ENCODE peak calls at places on chromosome 4, in four cellular contexts. One of them, this sample, is unnamed.

GRCh38 chr4:15244354-15244753 is 183.5 kb upstream of the C1QTNF7 start:
- DNase-seq in NCI-H524: no peak
- DNase-seq in AG08395: no peak
- DNase-seq in GM12865: no peak
- DNase-seq in this sample: no peak

GRCh38 chr4:36006226-36006625 is 238.1 kb downstream of the ARAP2 start:
- DNase-seq in NCI-H524: no peak
- DNase-seq in AG08395: no peak
- DNase-seq in GM12865: no peak
- DNase-seq in this sample: no peak

GRCh38 chr4:164807611-164808010 is 53.7 kb downstream of the SMIM31 start:
- DNase-seq in NCI-H524: no peak
- DNase-seq in AG08395: no peak
- DNase-seq in GM12865: no peak
- DNase-seq in this sample: no peak

GRCh38 chr4:87807402-87807801 is 8.0 kb downstream of the IBSP start:
- DNase-seq in NCI-H524: no peak
- DNase-seq in AG08395: no peak
- DNase-seq in GM12865: no peak
- DNase-seq in this sample: no peak

GRCh38 chr4:7964890-7965662 is 25.4 kb upstream of the AFAP1 start:
- DNase-seq in NCI-H524: no peak
- DNase-seq in AG08395: peak; percentile 28
- DNase-seq in GM12865: peak; percentile 59
- DNase-seq in this sample: no peak

GRCh38 chr4:37837446-37837845 is 11.0 kb downstream of the PGM2 start:
- DNase-seq in NCI-H524: no peak
- DNase-seq in AG08395: peak; percentile 68
- DNase-seq in GM12865: no peak
- DNase-seq in this sample: no peak

GRCh38 chr4:147830987-147831386 is 99.1 kb downstream of the ARHGAP10 start:
- DNase-seq in NCI-H524: no peak
- DNase-seq in AG08395: peak; percentile 14
- DNase-seq in GM12865: no peak
- DNase-seq in this sample: no peak

GRCh38 chr4:10066704-10067651 is 45.7 kb upstream of the SLC2A9 start:
- DNase-seq in NCI-H524: no peak
- DNase-seq in AG08395: no peak
- DNase-seq in GM12865: no peak
- DNase-seq in this sample: no peak

GRCh38 chr4:53579826-53580225 is 11.5 kb downstream of the LNX1 start:
- DNase-seq in NCI-H524: no peak
- DNase-seq in AG08395: no peak
- DNase-seq in GM12865: no peak
- DNase-seq in this sample: no peak

GRCh38 chr4:24794111-24794860 is 1.1 kb upstream of the SOD3 start:
- DNase-seq in NCI-H524: no peak
- DNase-seq in AG08395: peak; percentile 61
- DNase-seq in GM12865: no peak
- DNase-seq in this sample: no peak

GRCh38 chr4:8132947-8133705 is 25.5 kb downstream of the ABLIM2 start:
- DNase-seq in NCI-H524: no peak
- DNase-seq in AG08395: no peak
- DNase-seq in GM12865: no peak
- DNase-seq in this sample: no peak

GRCh38 chr4:80173387-80173786 is 23.9 kb upstream of the PRDM8 start:
- DNase-seq in NCI-H524: no peak
- DNase-seq in AG08395: peak; percentile 83
- DNase-seq in GM12865: peak; percentile 71
- DNase-seq in this sample: no peak

GRCh38 chr4:173489514-173489913 is 40.5 kb downstream of the HAND2 start:
- DNase-seq in NCI-H524: no peak
- DNase-seq in AG08395: peak; percentile 54
- DNase-seq in GM12865: no peak
- DNase-seq in this sample: no peak

GRCh38 chr4:140754918-140755810 is 1.0 kb downstream of the TBC1D9 start:
- DNase-seq in NCI-H524: peak; percentile 14
- DNase-seq in AG08395: no peak
- DNase-seq in GM12865: no peak
- DNase-seq in this sample: no peak

GRCh38 chr4:25070512-25070911 is 39.8 kb upstream of the LGI2 start:
- DNase-seq in NCI-H524: no peak
- DNase-seq in AG08395: no peak
- DNase-seq in GM12865: no peak
- DNase-seq in this sample: no peak

GRCh38 chr4:71639380-71639779 is 144.5 kb downstream of the GC start:
- DNase-seq in NCI-H524: no peak
- DNase-seq in AG08395: no peak
- DNase-seq in GM12865: no peak
- DNase-seq in this sample: no peak

GRCh38 chr4:13546855-13547562 is 2.7 kb upstream of the NKX3-2 start:
- DNase-seq in NCI-H524: no peak
- DNase-seq in AG08395: no peak
- DNase-seq in GM12865: peak; percentile 30
- DNase-seq in this sample: peak; percentile 31

GRCh38 chr4:139152249-139152648 is 24.8 kb downstream of the ELF2 start:
- DNase-seq in NCI-H524: no peak
- DNase-seq in AG08395: no peak
- DNase-seq in GM12865: no peak
- DNase-seq in this sample: no peak

GRCh38 chr4:85402371-85402770 is 72.6 kb upstream of the ARHGAP24 start:
- DNase-seq in NCI-H524: no peak
- DNase-seq in AG08395: peak; percentile 80
- DNase-seq in GM12865: no peak
- DNase-seq in this sample: no peak

GRCh38 chr4:188620608-188621007 is 481.4 kb downstream of the TRIML1 start:
- DNase-seq in NCI-H524: no peak
- DNase-seq in AG08395: no peak
- DNase-seq in GM12865: no peak
- DNase-seq in this sample: no peak

GRCh38 chr4:119027815-119028214 is 107.8 kb upstream of the MYOZ2 start:
- DNase-seq in NCI-H524: no peak
- DNase-seq in AG08395: no peak
- DNase-seq in GM12865: no peak
- DNase-seq in this sample: no peak

GRCh38 chr4:56477192-56477706 is 9.8 kb downstream of the SRP72 start:
- DNase-seq in NCI-H524: no peak
- DNase-seq in AG08395: no peak
- DNase-seq in GM12865: no peak
- DNase-seq in this sample: no peak

GRCh38 chr4:137531951-137532868 is at the start of gene PCDH18:
- DNase-seq in NCI-H524: peak; percentile 56
- DNase-seq in AG08395: peak; percentile 91
- DNase-seq in GM12865: peak; percentile 71
- DNase-seq in this sample: peak; percentile 35

GRCh38 chr4:560061-560460 is 16.0 kb downstream of the TMEM271 start:
- DNase-seq in NCI-H524: no peak
- DNase-seq in AG08395: no peak
- DNase-seq in GM12865: no peak
- DNase-seq in this sample: no peak

GRCh38 chr4:155659168-155659567 is 7.5 kb upstream of the GUCY1A1 start:
- DNase-seq in NCI-H524: no peak
- DNase-seq in AG08395: no peak
- DNase-seq in GM12865: no peak
- DNase-seq in this sample: no peak

GRCh38 chr4:113835005-113835404 is 73.5 kb upstream of the CAMK2D start:
- DNase-seq in NCI-H524: no peak
- DNase-seq in AG08395: peak; percentile 41
- DNase-seq in GM12865: no peak
- DNase-seq in this sample: no peak

GRCh38 chr4:105145913-105146285 is 777 bp upstream of the TET2 start:
- DNase-seq in NCI-H524: peak; percentile 13
- DNase-seq in AG08395: no peak
- DNase-seq in GM12865: peak; percentile 46
- DNase-seq in this sample: no peak